ENCODE peak calls at places on chromosomes 4 and X, in four cellular contexts. N is bronchial epithelial cell, K is upper lobe of right lung, W is lower leg skin. O is an unnamed sample.

GRCh38 chr4:152471251-152471792 is 64.6 kb downstream of the FBXW7 start:
- DNase-seq in N (no peak), W (no peak), K (no peak), O (no peak)

GRCh38 chrX:9907645-9908387 is 59.3 kb upstream of the CLDN34 start:
- DNase-seq in N (peak; percentile 84), K (no peak), W (no peak), O (no peak)

GRCh38 chr4:182014164-182014563 is 229.0 kb upstream of the TENM3 start:
- DNase-seq in W (no peak), N (no peak), K (no peak), O (no peak)

GRCh38 chrX:13001961-13002671 is 27.2 kb downstream of the TMSB4X start:
- DNase-seq in W (no peak), K (no peak), N (peak; percentile 86), O (no peak)

GRCh38 chr4:176001171-176002006 is 64.3 kb upstream of the WDR17 start:
- DNase-seq in K (peak; percentile 73), N (no peak), W (peak; percentile 80), O (peak; percentile 55)

GRCh38 chrX:115563633-115564182 is 2.7 kb downstream of the PLS3 start:
- DNase-seq in N (no peak), K (no peak), W (no peak), O (no peak)

GRCh38 chr4:24053906-24054305 is 164.1 kb upstream of the PPARGC1A start:
- DNase-seq in W (no peak), N (no peak), K (no peak), O (no peak)

GRCh38 chrX:44585866-44586265 is 43.2 kb upstream of the FUNDC1 start:
- DNase-seq in K (no peak), W (no peak), N (peak; percentile 75), O (no peak)

GRCh38 chr4:8504279-8505007 is 63.9 kb downstream of the TRMT44 start:
- DNase-seq in K (no peak), W (no peak), N (no peak), O (no peak)

GRCh38 chr4:127732623-127733199 is 2.5 kb downstream of the SLC25A31 start:
- DNase-seq in K (no peak), N (peak; percentile 59), W (no peak), O (peak; percentile 9)

GRCh38 chr4:144295286-144295995 is 154.9 kb upstream of the GYPA start:
- DNase-seq in N (peak; percentile 88), W (no peak), K (no peak), O (no peak)

GRCh38 chr4:187192266-187192665 is 468.6 kb upstream of the FAT1 start:
- DNase-seq in W (no peak), K (no peak), N (no peak), O (no peak)

GRCh38 chr4:98746530-98746929 is 88.1 kb upstream of the TSPAN5 start:
- DNase-seq in K (no peak), W (no peak), N (no peak), O (no peak)

GRCh38 chr4:176587920-176588319 is 204.8 kb downstream of the VEGFC start:
- DNase-seq in N (no peak), W (no peak), K (no peak), O (no peak)

GRCh38 chrX:110418220-110418856 is 59.7 kb downstream of the RTL9 start:
- DNase-seq in N (peak; percentile 53), K (peak; percentile 60), W (no peak), O (no peak)

GRCh38 chr4:112029642-112030235 is 115.5 kb upstream of the FAM241A start:
- DNase-seq in W (no peak), K (no peak), N (peak; percentile 77), O (no peak)

GRCh38 chr4:176492648-176493302 is 173.0 kb downstream of the SPCS3 start:
- DNase-seq in W (no peak), N (peak; percentile 14), K (no peak), O (no peak)

GRCh38 chrX:24465524-24465850 is 401 bp downstream of the PDK3 start:
- DNase-seq in W (no peak), N (no peak), K (no peak), O (no peak)
- H3K4me3 ChIP-seq in W (peak overlapping the region; percentile 32), N (peak overlapping the region; percentile 54), K (peak overlapping the region; percentile 64), O (peak overlapping the region; percentile 79)

DNA sequence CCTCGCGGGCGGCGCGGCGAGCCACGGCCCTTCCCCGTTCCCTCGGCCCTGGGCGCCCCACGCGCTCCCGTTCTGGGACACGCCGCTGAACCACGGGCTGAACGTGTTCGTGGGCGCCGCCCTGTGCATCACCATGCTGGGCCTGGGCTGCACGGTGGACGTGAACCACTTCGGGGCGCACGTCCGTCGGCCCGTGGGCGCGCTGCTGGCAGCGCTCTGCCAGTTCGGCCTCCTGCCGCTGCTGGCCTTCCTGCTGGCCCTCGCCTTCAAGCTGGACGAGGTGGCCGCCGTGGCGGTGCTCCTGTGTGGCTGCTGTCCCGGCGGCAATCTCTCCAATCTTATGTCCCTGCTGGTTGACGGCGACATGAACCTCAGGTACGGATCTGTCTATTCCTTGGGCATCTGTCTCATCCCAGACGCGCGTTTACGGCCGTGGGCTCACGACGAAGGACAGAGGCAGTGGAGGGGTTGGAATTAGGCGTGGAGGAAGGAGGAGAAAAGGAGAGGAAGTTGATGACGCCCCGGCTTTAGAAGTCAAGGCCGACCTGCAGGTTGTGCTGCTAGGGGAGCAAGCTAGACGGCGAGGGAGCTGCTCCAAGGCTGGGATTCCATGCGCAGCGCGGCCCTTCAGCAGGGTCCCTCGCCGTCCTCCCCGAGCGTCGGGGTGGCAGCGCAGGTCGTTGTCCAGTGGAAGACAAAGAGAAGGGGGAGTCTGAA is 792 bp downstream of the SLC10A4 start:
- DNase-seq in K (peak; percentile 70), N (no peak), W (no peak), O (no peak)
- H3K4me3 ChIP-seq in K (peak overlapping the region; percentile 41), N (no peak overlapping the region), W (no peak overlapping the region), O (peak overlapping the region; percentile 52)

DNA sequence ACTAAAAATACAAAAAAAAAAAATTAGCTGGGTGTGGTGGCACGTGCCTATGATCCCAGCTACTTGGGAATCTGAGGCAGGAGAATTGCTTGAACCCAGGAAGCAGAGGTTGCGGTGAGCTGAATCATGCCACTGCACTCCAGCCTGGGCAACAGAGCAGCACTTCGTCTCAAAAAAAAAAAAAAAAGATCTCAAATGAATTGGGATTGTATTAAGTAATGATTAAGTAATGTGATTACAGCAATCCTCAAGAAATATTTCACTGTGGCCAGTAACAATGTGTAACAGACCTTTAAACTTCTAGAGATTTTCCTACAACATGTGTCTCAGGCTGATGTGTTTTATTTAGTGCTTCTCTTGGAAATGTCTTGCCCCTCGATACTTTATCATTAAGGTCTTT is 46.8 kb downstream of the PKD2 start:
- DNase-seq in K (no peak), W (no peak), N (no peak), O (no peak)
- H3K4me3 ChIP-seq in K (no peak overlapping the region), W (no peak overlapping the region), N (no peak overlapping the region), O (no peak overlapping the region)

DNA sequence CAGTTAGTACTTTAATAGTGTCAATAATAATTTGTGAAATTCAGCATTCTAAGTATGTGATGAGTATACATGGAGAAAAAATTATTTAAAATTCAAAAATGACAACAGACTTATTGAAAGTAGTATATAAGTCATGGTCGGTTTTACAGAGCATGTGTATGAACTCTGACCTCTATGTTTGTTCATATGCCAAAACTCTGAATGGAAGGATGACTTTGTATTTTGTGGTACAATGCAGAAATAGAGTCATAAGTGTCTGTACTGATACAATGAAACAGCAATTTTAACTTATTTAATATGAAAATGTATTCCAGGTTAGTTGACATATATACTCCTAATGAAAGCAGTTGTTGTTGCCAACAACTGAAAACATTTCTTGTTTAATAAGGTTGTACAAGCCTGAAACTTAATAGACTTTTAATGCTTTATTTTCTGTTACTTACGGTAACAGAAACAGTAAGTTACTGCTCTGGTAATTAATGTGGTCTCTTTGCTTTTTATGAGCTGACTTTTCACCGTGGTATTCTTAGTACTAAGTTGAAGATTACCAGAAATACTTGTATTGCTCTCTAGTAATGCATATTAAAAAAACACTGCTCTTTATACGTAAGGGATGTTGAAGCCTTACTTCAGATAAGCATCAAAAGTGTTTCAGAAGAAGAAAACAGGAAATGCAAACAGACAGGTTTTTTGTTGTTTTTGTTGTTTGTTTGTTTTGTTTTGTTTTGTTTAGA is 1.9 kb downstream of the UBE2K start:
- DNase-seq in W (no peak), K (no peak), N (peak; percentile 57), O (no peak)
- H3K4me3 ChIP-seq in W (no peak overlapping the region), K (peak overlapping the region; percentile 78), N (peak overlapping the region; percentile 18), O (no peak overlapping the region)

GRCh38 chr4:2343476-2343875 is 75.0 kb downstream of the ZFYVE28 start:
- DNase-seq in W (peak; percentile 36), K (peak; percentile 26), N (no peak), O (no peak)
- H3K4me3 ChIP-seq in W (no peak overlapping the region), K (no peak overlapping the region), N (no peak overlapping the region), O (no peak overlapping the region)

GRCh38 chr4:186040316-186040715 is 28.6 kb upstream of the TLR3 start:
- DNase-seq in K (no peak), W (no peak), N (no peak), O (no peak)

GRCh38 chr4:186037182-186037581 is 31.8 kb upstream of the TLR3 start:
- DNase-seq in N (no peak), W (no peak), K (no peak), O (no peak)

GRCh38 chr4:186037692-186038658 is 31.0 kb upstream of the TLR3 start:
- DNase-seq in N (peak; percentile 79), W (no peak), K (no peak), O (no peak)

DNA sequence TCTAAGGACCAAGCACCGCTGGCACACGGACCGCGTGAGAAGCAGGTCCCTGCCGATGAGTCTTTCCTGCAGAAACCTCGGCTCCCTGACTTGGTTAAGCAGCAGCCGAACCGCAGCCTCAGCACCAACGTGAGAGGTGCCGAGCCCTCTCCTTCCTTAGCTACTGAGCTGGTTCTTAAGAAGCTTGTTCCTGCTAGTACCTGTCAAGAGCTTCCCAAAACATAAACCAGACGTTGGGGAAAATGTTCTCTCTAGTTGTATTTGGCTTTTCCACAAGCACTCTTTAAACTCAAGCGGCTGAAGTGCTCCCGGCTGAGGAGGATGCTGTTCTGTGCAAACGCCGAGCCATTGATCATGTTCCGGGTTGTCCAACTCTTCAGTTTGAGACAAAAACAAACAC is 29.3 kb upstream of the TLR3 start:
- DNase-seq in W (no peak), K (no peak), N (no peak), O (no peak)
- H3K4me3 ChIP-seq in W (no peak overlapping the region), K (no peak overlapping the region), N (no peak overlapping the region), O (no peak overlapping the region)

GRCh38 chr4:41214158-41215146 is at the start of gene APBB2:
- DNase-seq in N (peak; percentile 90), W (peak; percentile 98), K (peak; percentile 97), O (peak; percentile 89)

GRCh38 chr4:41215155-41215554 is 813 bp upstream of the APBB2 start:
- DNase-seq in K (no peak), W (no peak), N (no peak), O (no peak)

GRCh38 chr4:41209901-41210300 is 4.4 kb downstream of the APBB2 start:
- DNase-seq in W (no peak), N (no peak), K (no peak), O (no peak)

GRCh38 chr4:41213563-41214157 is 682 bp downstream of the APBB2 start:
- DNase-seq in N (no peak), K (peak; percentile 74), W (peak; percentile 90), O (no peak)

GRCh38 chr4:41212221-41213203 is 1.8 kb downstream of the APBB2 start:
- DNase-seq in W (no peak), N (peak; percentile 74), K (no peak), O (no peak)
- H3K4me3 ChIP-seq in W (no peak overlapping the region), N (peak overlapping the region; percentile 86), K (peak overlapping the region; percentile 94), O (no peak overlapping the region)

DNA sequence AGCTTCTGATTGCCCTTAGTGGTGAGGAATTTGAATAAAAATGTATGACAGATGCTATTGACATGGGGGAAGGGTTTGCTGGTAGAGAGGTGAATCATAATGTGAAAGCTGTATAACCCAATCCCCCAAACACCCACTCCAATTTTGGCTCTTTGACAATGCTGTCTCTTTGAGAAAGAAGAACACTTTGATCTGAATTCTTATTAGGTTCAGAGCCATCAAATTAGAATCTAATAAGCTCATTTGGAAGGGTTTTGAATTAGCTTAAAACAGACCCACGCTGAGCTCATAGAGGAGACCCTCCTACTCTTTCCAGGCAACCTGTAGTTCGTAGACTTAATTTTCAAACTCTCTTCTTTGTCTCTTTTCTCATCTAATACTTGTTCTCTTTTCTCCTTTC is 416.6 kb upstream of the ARX start:
- DNase-seq in N (no peak), K (no peak), W (no peak), O (no peak)
- H3K4me3 ChIP-seq in N (no peak overlapping the region), K (no peak overlapping the region), W (no peak overlapping the region), O (no peak overlapping the region)